ENCODE peak calls at places on chromosomes 16 and 17, in four cellular contexts. O, U, M and A are unnamed samples. For H3K9me3, the result is how much of the 10 kb centered on the place peaks cover.

GRCh38 chr16:2033057-2033911 is 6.6 kb downstream of the NHERF2 start:
- DNase-seq in O (peak), U (peak), M (peak), A (no peak)

GRCh38 chr16:74837056-74837455 is 62.4 kb upstream of the FA2H start:
- DNase-seq in O (no peak), U (no peak), M (no peak), A (no peak)

GRCh38 chr17:48611213-48611612 is 396 bp upstream of the HOXB7 start:
- DNase-seq in O (no peak), U (no peak), M (no peak), A (no peak)

GRCh38 chr17:48655913-48656312 is 29.8 kb upstream of the HOXB9 start:
- DNase-seq in O (no peak), U (no peak), M (no peak), A (no peak)

GRCh38 chr16:84455031-84455430 is 49.4 kb downstream of the MEAK7 start:
- DNase-seq in O (no peak), U (no peak), M (no peak), A (no peak)

GRCh38 chr16:2895813-2896212 is 12.8 kb downstream of the FLYWCH2 start:
- DNase-seq in O (no peak), U (no peak), M (peak), A (no peak)

GRCh38 chr16:57265850-57266530 is 18.5 kb downstream of the PLLP start:
- DNase-seq in O (no peak), U (peak), M (no peak), A (no peak)

GRCh38 chr16:2840914-2841313 is 10.8 kb downstream of the ZG16B start:
- DNase-seq in O (no peak), U (no peak), M (no peak), A (no peak)

GRCh38 chr16:73916839-73917594 is 379.6 kb upstream of the PSMD7 start:
- DNase-seq in O (no peak), U (no peak), M (no peak), A (no peak)

GRCh38 chr16:84380405-84380804 is 12.1 kb downstream of the ATP2C2 start:
- DNase-seq in O (no peak), U (no peak), M (no peak), A (peak)

GRCh38 chr17:549197-550040 is 165.2 kb downstream of the VPS53 start:
- DNase-seq in O (no peak), U (no peak), M (no peak), A (no peak)

GRCh38 chr16:50267151-50267631 is 840 bp downstream of the ADCY7 start:
- DNase-seq in O (no peak), U (no peak), M (no peak), A (no peak)
- TF ChIP-seq ATF3 in O (no peak), U (no peak), M (no peak), A (no peak)

GRCh38 chr16:9135797-9136196 is 44.4 kb downstream of the HAPSTR1 start:
- DNase-seq in O (no peak), U (peak), M (no peak), A (no peak)

GRCh38 chr16:9138731-9139501 is 47.5 kb downstream of the HAPSTR1 start:
- DNase-seq in O (peak), U (peak), M (peak), A (no peak)

GRCh38 chr16:9136596-9136995 is 45.2 kb downstream of the HAPSTR1 start:
- DNase-seq in O (no peak), U (no peak), M (no peak), A (no peak)

GRCh38 chr16:9139965-9140364 is 48.5 kb downstream of the HAPSTR1 start:
- DNase-seq in O (no peak), U (peak), M (peak), A (no peak)

GRCh38 chr16:9138021-9138680 is 46.7 kb downstream of the HAPSTR1 start:
- DNase-seq in O (no peak), U (no peak), M (no peak), A (no peak)
- TF ChIP-seq HDAC2 in O (no peak), U (no peak), M (no peak), A (no peak)

GRCh38 chr16:833411-833810 is 32.9 kb upstream of the GNG13 start:
- DNase-seq in O (no peak), U (no peak), M (no peak), A (no peak)

GRCh38 chr16:836221-836620 is 35.7 kb upstream of the GNG13 start:
- DNase-seq in O (no peak), U (no peak), M (no peak), A (no peak)

GRCh38 chr16:832652-833336 is 32.3 kb upstream of the GNG13 start:
- DNase-seq in O (no peak), U (no peak), M (no peak), A (no peak)

GRCh38 chr16:838741-839140 is 38.2 kb upstream of the GNG13 start:
- DNase-seq in O (no peak), U (no peak), M (no peak), A (no peak)

GRCh38 chr16:835373-835772 is 34.8 kb upstream of the GNG13 start:
- DNase-seq in O (no peak), U (no peak), M (no peak), A (no peak)
- H3K9me3 ChIP-seq in O (under half), U (under half), M (under half), A (under half)

DNA sequence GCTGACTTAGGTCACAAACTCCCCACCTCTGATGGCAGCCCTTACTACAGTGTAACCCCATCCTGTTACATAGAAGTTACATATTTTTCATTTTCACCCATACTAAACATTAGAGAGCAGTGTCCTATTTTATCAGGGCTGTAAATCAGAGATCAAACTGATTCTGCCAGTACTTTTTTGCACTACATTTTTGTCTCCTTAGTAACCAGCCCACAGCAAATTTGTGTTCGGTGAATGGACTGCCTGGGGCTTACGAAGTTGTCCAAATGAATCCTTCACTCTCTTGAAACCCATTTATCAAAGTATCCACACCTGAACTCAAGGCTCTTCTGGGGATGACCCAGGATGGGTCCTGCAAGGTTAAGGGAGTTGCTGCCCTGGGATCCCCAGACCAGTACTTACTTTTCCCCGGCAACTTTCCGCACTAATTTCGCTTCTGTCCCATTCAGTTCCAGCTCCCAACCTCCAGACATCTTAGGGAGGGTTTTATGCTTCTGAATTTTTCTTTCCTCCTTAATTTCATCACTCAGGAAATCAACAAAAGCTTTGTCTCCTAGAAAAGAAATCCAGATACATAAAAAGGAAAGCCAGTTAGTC is 1.1 kb downstream of the C1QBP start:
- DNase-seq in O (no peak), U (no peak), M (no peak), A (no peak)
- TF ChIP-seq ATF3 in O (no peak), U (no peak), M (no peak), A (no peak)